ENCODE peak calls at places on chromosomes 2 and 18, in five cellular contexts. Z, W, D, K and E are unnamed samples.

GRCh38 chr18:59609654-59610053 is 87.6 kb downstream of the CCBE1 start:
- DNase-seq in W (no peak), D (no peak), Z (no peak), K (no peak), E (no peak)

GRCh38 chr2:119724656-119725485 is 34.9 kb upstream of the PTPN4 start:
- DNase-seq in W (no peak), K (no peak), Z (no peak), D (peak), E (no peak)

GRCh38 chr2:164879901-164880535 is 38.4 kb upstream of the COBLL1 start:
- DNase-seq in W (no peak), D (no peak), K (no peak), Z (no peak), E (no peak)

GRCh38 chr2:8196311-8196710 is 485.5 kb upstream of the ID2 start:
- DNase-seq in D (no peak), Z (no peak), W (no peak), K (peak), E (no peak)

GRCh38 chr2:132270981-132271546 is 109.3 kb upstream of the ANKRD30BL start:
- DNase-seq in W (no peak), Z (no peak), D (no peak), K (no peak), E (no peak)

GRCh38 chr18:55501594-55502345 is 86.2 kb downstream of the TCF4 start:
- DNase-seq in K (peak), D (no peak), Z (no peak), W (no peak), E (no peak)

GRCh38 chr2:126673215-126673614 is 17.3 kb downstream of the GYPC start:
- DNase-seq in Z (no peak), D (no peak), K (no peak), W (no peak), E (no peak)

GRCh38 chr18:7784171-7784570 is 217.1 kb downstream of the PTPRM start:
- DNase-seq in D (no peak), Z (no peak), W (no peak), K (no peak), E (no peak)

GRCh38 chr18:79558196-79559120 is 121.1 kb upstream of the CTDP1 start:
- DNase-seq in D (peak), K (no peak), W (no peak), Z (no peak), E (no peak)

GRCh38 chr2:121694398-121695178 is 42.1 kb downstream of the NIFK start:
- DNase-seq in K (peak), Z (no peak), D (peak), W (no peak), E (no peak)

GRCh38 chr2:84482588-84482987 is 23.5 kb upstream of the SUCLG1 start:
- DNase-seq in D (no peak), W (no peak), Z (no peak), K (no peak), E (no peak)